ENCODE peak calls at places on chromosome 15, in five cellular contexts. R, I, Y, U and Q are unnamed samples.

GRCh38 chr15:64426845-64427465 is 33.4 kb upstream of the ZNF609 start:
- DNase-seq in R (no peak), I (no peak), Y (no peak), U (peak), Q (no peak)

GRCh38 chr15:56919708-56920637 is 1.5 kb downstream of the TCF12 start:
- DNase-seq in R (no peak), I (peak), Y (no peak), U (peak), Q (no peak)

GRCh38 chr15:67085818-67086649 is 20.6 kb downstream of the SMAD3 start:
- DNase-seq in R (no peak), I (no peak), Y (peak), U (peak), Q (no peak)

GRCh38 chr15:51970132-51970817 is 1.3 kb downstream of the LEO1 start:
- DNase-seq in R (no peak), I (no peak), Y (no peak), U (no peak), Q (no peak)

GRCh38 chr15:76204916-76205460 is 106.3 kb downstream of the ETFA start:
- DNase-seq in R (no peak), I (peak), Y (no peak), U (no peak), Q (no peak)

GRCh38 chr15:87660494-87661129 is 595.9 kb downstream of the NTRK3 start:
- DNase-seq in R (no peak), I (no peak), Y (no peak), U (no peak), Q (no peak)

GRCh38 chr15:52005748-52006701 is 13.0 kb upstream of the MAPK6 start:
- DNase-seq in R (no peak), I (peak), Y (peak), U (peak), Q (no peak)

GRCh38 chr15:62534996-62535395 is 369.9 kb upstream of the C2CD4B start:
- DNase-seq in R (no peak), I (no peak), Y (no peak), U (no peak), Q (no peak)

GRCh38 chr15:91849749-91850161 is 3.8 kb upstream of the SLCO3A1 start:
- DNase-seq in R (no peak), I (no peak), Y (peak), U (peak), Q (no peak)

GRCh38 chr15:86266896-86267484 is 187.3 kb downstream of the AGBL1 start:
- DNase-seq in R (no peak), I (no peak), Y (no peak), U (no peak), Q (no peak)

GRCh38 chr15:58854598-58854997 is 78.9 kb downstream of the SLTM start:
- DNase-seq in R (no peak), I (no peak), Y (no peak), U (peak), Q (no peak)